ENCODE peak calls at places on chromosomes 2 and 18, in eight cellular contexts. D is pons; S is D341Med; M is SJSA1; W is iPS-NIHi11; X is activated CD4-positive, alpha-beta T cell treated with anti-CD3 and anti-CD28 coated beads, Interleukin-2, amount 50 U/mL, for 4 hours; T is C1 segment of cervical spinal cord; I is activated T-helper 9 cell treated with anti-CD3 and anti-CD28 coated beads, Interleukin-2, amount 50 U/mL, for 16 hours. U is an unnamed sample.

GRCh38 chr2:170535552-170535951 is 179.6 kb upstream of the SP5 start:
- DNase-seq in D (no peak), S (no peak), M (no peak), W (no peak), X (no peak), T (no peak), I (no peak), U (no peak)

GRCh38 chr2:105473011-105473410 is 74.2 kb upstream of the FHL2 start:
- DNase-seq in D (no peak), S (no peak), M (no peak), W (no peak), X (no peak), T (no peak), I (no peak), U (no peak)

GRCh38 chr2:188870289-188870688 is 103.9 kb upstream of the COL3A1 start:
- DNase-seq in D (no peak), S (no peak), M (no peak), W (no peak), X (no peak), T (no peak), I (no peak), U (no peak)

GRCh38 chr2:187567126-187567525 is 12.9 kb upstream of the TFPI start:
- DNase-seq in D (no peak), S (no peak), M (no peak), W (no peak), X (no peak), T (no peak), I (no peak), U (no peak)

GRCh38 chr2:73985318-73986084 is 791 bp downstream of the TET3 start:
- DNase-seq in D (peak), S (peak), M (peak), W (peak), X (peak), T (peak), I (peak), U (no peak)

GRCh38 chr2:28608061-28608828 is 112.4 kb downstream of the PLB1 start:
- DNase-seq in D (no peak), S (no peak), M (no peak), W (peak), X (no peak), T (no peak), I (no peak), U (no peak)

GRCh38 chr18:70469916-70470315 is 181.1 kb downstream of the SOCS6 start:
- DNase-seq in D (peak), S (no peak), M (peak), W (no peak), X (no peak), T (no peak), I (no peak), U (no peak)

GRCh38 chr2:40318931-40319330 is 133.0 kb downstream of the SLC8A1 start:
- DNase-seq in D (no peak), S (no peak), M (no peak), W (no peak), X (no peak), T (no peak), I (no peak), U (no peak)

GRCh38 chr2:226746206-226746800 is 53.3 kb downstream of the IRS1 start:
- DNase-seq in D (no peak), S (no peak), M (no peak), W (no peak), X (no peak), T (no peak), I (no peak), U (no peak)

GRCh38 chr2:144015655-144016245 is 504.2 kb downstream of the ZEB2 start:
- DNase-seq in D (no peak), S (no peak), M (peak), W (no peak), X (no peak), T (no peak), I (no peak), U (no peak)